ENCODE peak calls at places on chromosomes 1 and 21, in eight cellular contexts. L is mesendoderm; F is ascending aorta; R is stimulated activated CD4-positive, alpha-beta T cell treated with anti-CD3 and anti-CD28 coated beads, Interleukin-15, amount 100 ng/mL, for 48 hours; X is Jurkat, Clone E6-1; A is HS-27A; N is activated CD4-positive, alpha-beta T cell treated with anti-CD3 and anti-CD28 coated beads, Interleukin-2, amount 10 ng/mL, durations not matched to agents 24 days and 14 days; D is AG04450. V is an unnamed sample.
A peak's percentile ranks its signal among the peaks of the same experiment; 100 is the strongest.

GRCh38 chr21:22200378-22201092 is 1202.3 kb downstream of the NCAM2 start:
- DNase-seq in A (no peak), R (no peak), L (no peak), F (no peak), D (no peak), X (no peak), N (no peak), V (no peak)

GRCh38 chr1:199173356-199173755 is 534.5 kb downstream of the PTPRC start:
- DNase-seq in X (peak; percentile 100), D (peak; percentile 38), F (no peak), L (no peak), R (no peak), N (peak; percentile 79), A (no peak), V (no peak)

GRCh38 chr1:156851779-156852413 is 7.0 kb downstream of the INSRR start:
- DNase-seq in L (no peak), A (no peak), R (no peak), N (no peak), F (no peak), X (no peak), D (no peak), V (no peak)

GRCh38 chr1:17569200-17570139 is 30.0 kb downstream of the ARHGEF10L start:
- DNase-seq in D (no peak), F (peak; percentile 97), X (no peak), A (peak; percentile 93), L (peak; percentile 74), N (no peak), R (no peak), V (peak; percentile 96)

GRCh38 chr1:232037774-232038388 is 411.3 kb downstream of the DISC1 start:
- DNase-seq in R (no peak), D (no peak), X (no peak), A (no peak), N (no peak), F (no peak), L (no peak), V (no peak)

GRCh38 chr1:245382981-245383380 is 228.2 kb downstream of the KIF26B start:
- DNase-seq in A (no peak), L (no peak), X (no peak), N (no peak), F (no peak), D (no peak), R (no peak), V (no peak)

GRCh38 chr1:112957133-112957812 is 1.3 kb upstream of the SLC16A1 start:
- DNase-seq in L (peak; percentile 89), X (peak; percentile 85), N (peak; percentile 84), R (peak; percentile 38), A (peak; percentile 41), F (no peak), D (peak; percentile 69), V (peak; percentile 88)

GRCh38 chr1:212070720-212071302 is 35.3 kb downstream of the DTL start:
- DNase-seq in F (no peak), R (no peak), L (peak; percentile 40), D (peak; percentile 8), A (no peak), X (peak; percentile 24), N (no peak), V (peak; percentile 41)

GRCh38 chr1:198530964-198531363 is 9.5 kb downstream of the ATP6V1G3 start:
- DNase-seq in D (no peak), X (no peak), A (no peak), F (no peak), L (no peak), N (no peak), R (no peak), V (no peak)